ENCODE peak calls at places on chromosome 10, in seven cellular contexts. F is stimulated activated CD8-positive, alpha-beta memory T cell treated with anti-CD3 and anti-CD28 coated beads, Interleukin-2, amount 100 ng/mL, for 48 hours; T is COR-L47; O is mesothelial cell of epicardium; Z is NCI-H187 treated with DMSO at 0.1 percent for 48 hours; Y is NCI-H1092; B is NCI-H2081. Q is an unnamed sample.

GRCh38 chr10:68876919-68877250 is 24.2 kb upstream of the DDX50 start:
- DNase-seq in Z (no peak), B (no peak), Y (no peak), O (no peak), T (no peak), F (no peak), Q (no peak)

GRCh38 chr10:101106351-101106750 is 24.7 kb upstream of the TLX1 start:
- DNase-seq in Z (no peak), O (no peak), Y (no peak), B (no peak), T (no peak), F (no peak), Q (no peak)

GRCh38 chr10:21336476-21337170 is 188.9 kb downstream of the SKIDA1 start:
- DNase-seq in T (no peak), Z (no peak), Y (no peak), F (no peak), O (no peak), B (no peak), Q (no peak)

GRCh38 chr10:97169911-97170693 is 15.7 kb downstream of the SLIT1 start:
- DNase-seq in Y (no peak), O (no peak), B (no peak), F (no peak), T (peak; percentile 44), Z (no peak), Q (no peak)

GRCh38 chr10:36187382-36188042 is 545.4 kb upstream of the FZD8 start:
- DNase-seq in Z (no peak), T (no peak), O (no peak), B (no peak), F (no peak), Y (no peak), Q (no peak)

GRCh38 chr10:1426786-1427185 is 310.5 kb downstream of the ADARB2 start:
- DNase-seq in Z (no peak), Y (no peak), O (no peak), F (no peak), T (no peak), B (no peak), Q (no peak)

GRCh38 chr10:21797984-21798765 is 205.4 kb downstream of the DNAJC1 start:
- DNase-seq in T (no peak), F (no peak), Y (no peak), B (no peak), O (no peak), Z (no peak), Q (no peak)

GRCh38 chr10:114550756-114551290 is 107.3 kb downstream of the ABLIM1 start:
- DNase-seq in B (peak; percentile 20), O (no peak), Y (peak; percentile 40), F (no peak), T (peak; percentile 31), Z (no peak), Q (no peak)

GRCh38 chr10:92830478-92831389 is 17.6 kb upstream of the EXOC6 start:
- DNase-seq in B (no peak), O (no peak), Z (no peak), F (no peak), T (no peak), Y (no peak), Q (no peak)

GRCh38 chr10:10222288-10222945 is 795.3 kb upstream of the CELF2 start:
- DNase-seq in F (no peak), O (no peak), B (no peak), Y (no peak), Z (no peak), T (no peak), Q (no peak)

GRCh38 chr10:8037941-8038894 is 16.3 kb upstream of the GATA3 start:
- DNase-seq in F (no peak), O (no peak), T (no peak), Z (no peak), Y (no peak), B (no peak), Q (no peak)

GRCh38 chr10:132685121-132685891 is 100.6 kb downstream of the NKX6-2 start:
- DNase-seq in O (no peak), Y (no peak), T (no peak), F (no peak), Z (no peak), B (no peak), Q (no peak)

GRCh38 chr10:33114451-33114944 is 156.5 kb upstream of the ITGB1 start:
- DNase-seq in F (no peak), B (no peak), T (no peak), Y (no peak), O (no peak), Z (no peak), Q (no peak)

GRCh38 chr10:89563861-89564478 is 28.6 kb upstream of the SLC16A12 start:
- DNase-seq in Y (no peak), F (no peak), Z (no peak), O (no peak), B (peak; percentile 21), T (no peak), Q (peak; percentile 16)

GRCh38 chr10:126090911-126091728 is 194.8 kb downstream of the FANK1 start:
- DNase-seq in T (no peak), Y (no peak), O (no peak), F (no peak), Z (no peak), B (no peak), Q (no peak)

GRCh38 chr10:16392661-16393060 is 44.1 kb upstream of the PTER start:
- DNase-seq in B (no peak), Z (no peak), T (no peak), O (no peak), Y (no peak), F (no peak), Q (no peak)

GRCh38 chr10:114322344-114322743 is 82.0 kb downstream of the AFAP1L2 start:
- DNase-seq in O (no peak), Z (no peak), T (no peak), B (no peak), F (no peak), Y (no peak), Q (no peak)

GRCh38 chr10:129096340-129096984 is 370.6 kb upstream of the MGMT start:
- DNase-seq in Z (no peak), Y (no peak), B (no peak), F (no peak), O (peak; percentile 32), T (no peak), Q (no peak)

GRCh38 chr10:86687750-86688149 is 19.4 kb downstream of the LDB3 start:
- DNase-seq in Y (no peak), Z (no peak), B (no peak), T (no peak), O (no peak), F (no peak), Q (no peak)

GRCh38 chr10:124595143-124595883 is 133.7 kb downstream of the LHPP start:
- DNase-seq in B (no peak), Z (no peak), T (no peak), Y (no peak), O (no peak), F (no peak), Q (no peak)

GRCh38 chr10:3714526-3714925 is 70.5 kb downstream of the KLF6 start:
- DNase-seq in T (no peak), Z (no peak), Y (no peak), O (no peak), F (no peak), B (no peak), Q (no peak)

GRCh38 chr10:72186633-72187330 is 29.0 kb upstream of the ANAPC16 start:
- DNase-seq in Z (no peak), B (peak; percentile 28), F (no peak), Y (no peak), T (no peak), O (no peak), Q (no peak)

GRCh38 chr10:118983263-118983662 is 46.3 kb upstream of the NANOS1 start:
- DNase-seq in Z (no peak), B (no peak), F (no peak), O (no peak), Y (peak; percentile 40), T (peak; percentile 36), Q (no peak)

GRCh38 chr10:93245772-93246171 is 172.1 kb downstream of the CYP26A1 start:
- DNase-seq in Y (peak; percentile 23), Z (no peak), F (no peak), B (no peak), O (no peak), T (no peak), Q (no peak)

GRCh38 chr10:30055094-30055701 is 4.2 kb downstream of the JCAD start:
- DNase-seq in B (no peak), O (no peak), Z (no peak), T (no peak), F (no peak), Y (no peak), Q (no peak)

GRCh38 chr10:7744307-7744706 is 41.2 kb downstream of the ITIH2 start:
- DNase-seq in Y (no peak), O (no peak), T (no peak), Z (no peak), B (no peak), F (no peak), Q (no peak)

GRCh38 chr10:30911303-30911863 is 120.3 kb downstream of the ZNF438 start:
- DNase-seq in O (no peak), T (no peak), F (no peak), Y (no peak), Z (no peak), B (no peak), Q (no peak)

GRCh38 chr10:116278832-116279231 is 5.8 kb upstream of the GFRA1 start:
- DNase-seq in F (no peak), T (no peak), Z (no peak), O (no peak), Y (no peak), B (no peak), Q (no peak)

GRCh38 chr10:49134327-49134726 is 506 bp upstream of the FAM170B start:
- DNase-seq in O (no peak), Y (no peak), F (no peak), T (no peak), B (no peak), Z (no peak), Q (no peak)

GRCh38 chr10:100194711-100195110 is 8.9 kb upstream of the ERLIN1 start:
- DNase-seq in B (no peak), Z (no peak), T (no peak), F (no peak), Y (no peak), O (no peak), Q (no peak)

Q was measured in effector memory CD8-positive, alpha-beta T cell.